ENCODE peak calls at places on chromosomes 12 and 14, in seven cellular contexts. R is activated CD8-positive, alpha-beta memory T cell treated with anti-CD3 and anti-CD28 coated beads for 1 hour; E is RWPE2; L is T-helper 9 cell; F is HEK293T; D is NT2/D1; P is iris pigment epithelial cell. Z is an unnamed sample.

GRCh38 chr12:27095346-27095745 is 13.0 kb upstream of the C12orf71 start:
- DNase-seq in R (no peak), E (no peak), L (no peak), F (no peak), D (no peak), P (no peak), Z (no peak)

GRCh38 chr12:12214635-12215131 is 52.2 kb downstream of the LRP6 start:
- DNase-seq in R (no peak), E (no peak), L (no peak), F (no peak), D (no peak), P (peak), Z (no peak)

GRCh38 chr14:60485600-60486251 is at the start of gene C14orf39:
- DNase-seq in R (no peak), E (no peak), L (no peak), F (no peak), D (no peak), P (peak), Z (no peak)

GRCh38 chr12:106759526-106760183 is 14.8 kb upstream of the RIC8B start:
- DNase-seq in R (no peak), E (no peak), L (no peak), F (no peak), D (no peak), P (no peak), Z (no peak)

GRCh38 chr14:73176673-73177072 is 40.4 kb downstream of the PSEN1 start:
- DNase-seq in R (no peak), E (no peak), L (no peak), F (no peak), D (no peak), P (peak), Z (no peak)

GRCh38 chr12:60489071-60489470 is 893.2 kb downstream of the SLC16A7 start:
- DNase-seq in R (no peak), E (no peak), L (no peak), F (no peak), D (no peak), P (peak), Z (no peak)

GRCh38 chr14:103839569-103839968 is 7.8 kb downstream of the PPP1R13B start:
- DNase-seq in R (no peak), E (no peak), L (no peak), F (no peak), D (no peak), P (no peak), Z (no peak)

GRCh38 chr12:76226956-76227355 is 121.3 kb downstream of the BBS10 start:
- DNase-seq in R (no peak), E (no peak), L (no peak), F (no peak), D (no peak), P (no peak), Z (no peak)

GRCh38 chr14:49461529-49462401 is 124.4 kb downstream of the RPS29 start:
- DNase-seq in R (peak), E (no peak), L (peak), F (peak), D (peak), P (peak), Z (peak)

GRCh38 chr12:14769462-14769836 is 33.8 kb downstream of the WBP11 start:
- DNase-seq in R (no peak), E (no peak), L (no peak), F (peak), D (peak), P (peak), Z (no peak)

GRCh38 chr12:130617219-130617618 is 98.9 kb downstream of the RIMBP2 start:
- DNase-seq in R (no peak), E (no peak), L (no peak), F (no peak), D (peak), P (no peak), Z (no peak)